ENCODE peak calls at places on chromosomes 5 and 9, in four cellular contexts. One of them, this sample, is unnamed. For H3K4me1 and H3K9me3, the result is how much of the 10 kb centered on the place peaks cover.

GRCh38 chr9:108543251-108543768 is 312.5 kb downstream of the ACTL7B start:
- DNase-seq in uterus: no peak
- DNase-seq in heart left ventricle: no peak
- DNase-seq in CD8-positive, alpha-beta memory T cell: no peak
- DNase-seq in this sample: no peak

GRCh38 chr5:72988769-72989168 is 32.9 kb downstream of the FCHO2 start:
- DNase-seq in uterus: no peak
- DNase-seq in heart left ventricle: no peak
- DNase-seq in CD8-positive, alpha-beta memory T cell: no peak
- DNase-seq in this sample: no peak

GRCh38 chr9:27675354-27675753 is 102.1 kb upstream of the C9orf72 start:
- DNase-seq in uterus: no peak
- DNase-seq in heart left ventricle: no peak
- DNase-seq in CD8-positive, alpha-beta memory T cell: no peak
- DNase-seq in this sample: no peak

GRCh38 chr5:36666986-36667385 is 60.6 kb downstream of the SLC1A3 start:
- DNase-seq in uterus: no peak
- DNase-seq in heart left ventricle: no peak
- DNase-seq in CD8-positive, alpha-beta memory T cell: no peak
- DNase-seq in this sample: no peak

GRCh38 chr5:151079838-151080619 is 805 bp downstream of the TNIP1 start:
- DNase-seq in uterus: no peak
- DNase-seq in heart left ventricle: no peak
- DNase-seq in CD8-positive, alpha-beta memory T cell: no peak
- DNase-seq in this sample: no peak

GRCh38 chr5:135251099-135251498 is 147.9 kb downstream of the MACROH2A1 start:
- DNase-seq in uterus: no peak
- DNase-seq in heart left ventricle: no peak
- DNase-seq in CD8-positive, alpha-beta memory T cell: no peak
- DNase-seq in this sample: no peak

GRCh38 chr5:154482528-154483449 is 4.8 kb upstream of the HAND1 start:
- DNase-seq in uterus: no peak
- DNase-seq in heart left ventricle: no peak
- DNase-seq in CD8-positive, alpha-beta memory T cell: no peak
- DNase-seq in this sample: no peak

GRCh38 chr9:135906291-135907005 is 898 bp downstream of the CAMSAP1 start:
- DNase-seq in uterus: peak
- DNase-seq in heart left ventricle: no peak
- DNase-seq in CD8-positive, alpha-beta memory T cell: peak
- DNase-seq in this sample: peak

GRCh38 chr5:54062958-54063357 is 247.4 kb downstream of the ARL15 start:
- DNase-seq in uterus: no peak
- DNase-seq in heart left ventricle: no peak
- DNase-seq in CD8-positive, alpha-beta memory T cell: no peak
- DNase-seq in this sample: no peak

GRCh38 chr9:110156902-110157301 is 51.1 kb downstream of the C9orf152 start:
- DNase-seq in uterus: no peak
- DNase-seq in heart left ventricle: no peak
- DNase-seq in CD8-positive, alpha-beta memory T cell: peak
- DNase-seq in this sample: no peak

GRCh38 chr9:110160685-110161084 is 47.3 kb downstream of the C9orf152 start:
- DNase-seq in uterus: no peak
- DNase-seq in heart left ventricle: no peak
- DNase-seq in CD8-positive, alpha-beta memory T cell: no peak
- DNase-seq in this sample: no peak

GRCh38 chr9:110157812-110158629 is 49.9 kb downstream of the C9orf152 start:
- DNase-seq in uterus: no peak
- DNase-seq in heart left ventricle: no peak
- DNase-seq in CD8-positive, alpha-beta memory T cell: no peak
- DNase-seq in this sample: no peak

GRCh38 chr9:110161940-110162339 is 46.0 kb downstream of the C9orf152 start:
- DNase-seq in uterus: no peak
- DNase-seq in heart left ventricle: no peak
- DNase-seq in CD8-positive, alpha-beta memory T cell: no peak
- DNase-seq in this sample: no peak

GRCh38 chr9:110160163-110160562 is 47.8 kb downstream of the C9orf152 start:
- DNase-seq in uterus: no peak
- DNase-seq in heart left ventricle: no peak
- DNase-seq in CD8-positive, alpha-beta memory T cell: no peak
- DNase-seq in this sample: no peak
- H3K4me1 ChIP-seq in uterus: under half
- H3K4me1 ChIP-seq in heart left ventricle: under half
- H3K4me1 ChIP-seq in CD8-positive, alpha-beta memory T cell: under half
- H3K4me1 ChIP-seq in this sample: under half

DNA sequence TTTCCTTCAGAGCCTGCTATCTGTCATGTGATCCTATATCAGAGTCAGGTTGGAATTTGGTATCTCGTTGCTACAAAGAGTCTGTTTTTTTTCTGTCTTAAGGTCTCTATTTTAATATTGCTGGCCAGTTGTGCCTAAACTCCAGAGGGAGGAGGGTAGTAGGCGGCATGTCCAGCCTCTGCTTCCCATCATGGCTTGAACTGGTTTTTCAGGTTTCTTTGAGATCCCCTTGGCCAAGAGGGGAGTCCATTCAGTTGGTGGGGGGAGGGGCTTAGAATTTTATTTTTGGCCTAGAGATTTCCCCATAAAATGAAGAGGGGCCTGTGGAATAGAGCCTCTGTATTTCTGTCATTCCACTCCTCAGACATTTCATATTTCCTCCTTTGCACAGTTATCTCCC is 15.4 kb upstream of the ZNF354C start:
- DNase-seq in uterus: no peak
- DNase-seq in heart left ventricle: no peak
- DNase-seq in CD8-positive, alpha-beta memory T cell: no peak
- DNase-seq in this sample: no peak
- H3K9me3 ChIP-seq in uterus: under half
- H3K9me3 ChIP-seq in heart left ventricle: under half
- H3K9me3 ChIP-seq in CD8-positive, alpha-beta memory T cell: under half
- H3K9me3 ChIP-seq in this sample: under half

DNA sequence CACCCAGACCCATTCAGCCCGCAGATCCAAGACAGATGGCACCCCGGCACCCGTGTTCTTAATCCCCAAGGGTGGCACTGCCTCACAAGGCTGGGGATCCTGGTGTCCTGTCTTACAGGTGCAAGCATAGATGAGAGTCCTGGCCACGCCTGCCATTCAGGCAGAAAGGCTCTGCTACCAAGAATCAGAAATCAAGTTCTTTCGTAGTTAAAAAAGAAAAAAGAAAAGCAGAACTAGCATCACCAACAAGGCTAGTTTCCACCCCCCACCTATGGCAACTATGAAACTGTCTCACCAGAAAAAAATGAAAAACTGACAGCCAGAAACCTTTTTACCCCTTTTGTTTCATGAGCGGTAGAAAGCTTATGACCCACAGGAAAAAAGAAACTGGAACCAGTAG is 170.4 kb downstream of the SYK start:
- DNase-seq in uterus: no peak
- DNase-seq in heart left ventricle: no peak
- DNase-seq in CD8-positive, alpha-beta memory T cell: no peak
- DNase-seq in this sample: no peak
- H3K4me1 ChIP-seq in uterus: under half
- H3K4me1 ChIP-seq in heart left ventricle: under half
- H3K4me1 ChIP-seq in CD8-positive, alpha-beta memory T cell: under half
- H3K4me1 ChIP-seq in this sample: under half

DNA sequence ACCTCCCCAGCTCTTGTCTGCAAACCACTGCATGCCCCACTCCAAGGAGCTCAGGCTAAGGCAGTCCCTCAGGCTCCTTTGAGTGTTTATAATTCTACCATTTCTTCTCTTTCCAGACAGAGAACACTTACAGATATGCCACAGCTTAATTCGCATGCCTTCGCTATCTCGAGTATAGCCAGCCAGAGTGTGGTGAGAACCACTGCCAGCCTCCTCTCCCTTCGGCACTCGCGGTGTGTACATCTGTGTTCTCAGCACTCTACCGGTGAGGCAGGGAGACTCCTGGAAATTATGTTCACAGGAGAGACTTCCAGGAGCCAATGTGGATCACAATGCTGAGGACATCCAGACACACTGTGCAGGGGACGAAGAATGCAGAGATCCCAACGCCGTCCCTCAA is 143.7 kb upstream of the IRX1 start:
- DNase-seq in uterus: no peak
- DNase-seq in heart left ventricle: no peak
- DNase-seq in CD8-positive, alpha-beta memory T cell: no peak
- DNase-seq in this sample: no peak
- H3K9me3 ChIP-seq in uterus: under half
- H3K9me3 ChIP-seq in heart left ventricle: under half
- H3K9me3 ChIP-seq in CD8-positive, alpha-beta memory T cell: under half
- H3K9me3 ChIP-seq in this sample: under half

GRCh38 chr5:61570767-61571166 is 238.7 kb downstream of the ZSWIM6 start:
- DNase-seq in uterus: no peak
- DNase-seq in heart left ventricle: no peak
- DNase-seq in CD8-positive, alpha-beta memory T cell: no peak
- DNase-seq in this sample: no peak
- H3K4me1 ChIP-seq in uterus: under half
- H3K4me1 ChIP-seq in heart left ventricle: under half
- H3K4me1 ChIP-seq in CD8-positive, alpha-beta memory T cell: under half
- H3K4me1 ChIP-seq in this sample: under half

GRCh38 chr9:15501803-15502202 is 9.0 kb downstream of the PSIP1 start:
- DNase-seq in uterus: no peak
- DNase-seq in heart left ventricle: no peak
- DNase-seq in CD8-positive, alpha-beta memory T cell: no peak
- DNase-seq in this sample: no peak
- H3K9me3 ChIP-seq in uterus: under half
- H3K9me3 ChIP-seq in heart left ventricle: under half
- H3K9me3 ChIP-seq in CD8-positive, alpha-beta memory T cell: under half
- H3K9me3 ChIP-seq in this sample: under half

GRCh38 chr5:63094730-63095129 is 516.1 kb downstream of the LRRC70 start:
- DNase-seq in uterus: no peak
- DNase-seq in heart left ventricle: no peak
- DNase-seq in CD8-positive, alpha-beta memory T cell: no peak
- DNase-seq in this sample: no peak
- H3K4me1 ChIP-seq in uterus: under half
- H3K4me1 ChIP-seq in heart left ventricle: under half
- H3K4me1 ChIP-seq in CD8-positive, alpha-beta memory T cell: under half
- H3K4me1 ChIP-seq in this sample: under half

GRCh38 chr5:179054876-179055275 is 5.3 kb upstream of the ZNF354C start:
- DNase-seq in uterus: no peak
- DNase-seq in heart left ventricle: no peak
- DNase-seq in CD8-positive, alpha-beta memory T cell: no peak
- DNase-seq in this sample: no peak
- H3K9me3 ChIP-seq in uterus: under half
- H3K9me3 ChIP-seq in heart left ventricle: under half
- H3K9me3 ChIP-seq in CD8-positive, alpha-beta memory T cell: under half
- H3K9me3 ChIP-seq in this sample: under half

DNA sequence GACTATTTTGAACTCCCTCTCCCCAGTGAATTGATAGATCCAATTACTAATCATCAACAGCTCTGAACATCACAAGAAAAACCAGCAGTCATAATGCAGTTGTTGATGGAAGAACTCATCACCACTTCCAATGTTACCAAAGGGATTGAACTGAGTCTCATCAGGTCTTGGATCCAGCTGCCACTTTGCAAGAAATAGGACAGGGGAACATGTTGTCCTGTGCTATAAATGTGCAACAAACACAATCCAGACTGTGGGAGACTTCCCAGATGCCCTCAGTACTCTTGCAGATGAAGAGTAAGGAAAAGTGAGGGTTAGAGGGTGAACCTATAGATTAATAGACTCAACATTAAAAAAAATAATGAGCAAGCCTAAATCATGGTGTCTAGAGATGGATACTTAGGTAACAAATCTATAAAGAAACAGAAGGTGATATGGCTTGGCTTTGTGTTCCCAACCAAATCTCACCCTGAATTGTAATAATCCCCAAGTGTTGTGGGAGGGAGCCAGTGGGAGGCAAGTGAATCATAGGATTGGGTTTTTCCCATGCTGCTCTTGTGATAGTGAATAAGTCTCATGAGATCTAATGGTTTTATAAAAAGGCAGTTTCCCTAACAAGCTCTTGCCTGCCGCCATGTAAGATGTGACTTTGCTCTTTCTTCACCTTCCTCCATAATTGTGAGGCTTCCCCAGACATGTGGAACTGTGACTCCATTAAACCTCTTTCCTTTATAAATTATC is 63.4 kb upstream of the PAPPA start:
- DNase-seq in uterus: no peak
- DNase-seq in heart left ventricle: no peak
- DNase-seq in CD8-positive, alpha-beta memory T cell: no peak
- DNase-seq in this sample: no peak
- H3K4me1 ChIP-seq in uterus: under half
- H3K4me1 ChIP-seq in heart left ventricle: under half
- H3K4me1 ChIP-seq in CD8-positive, alpha-beta memory T cell: under half
- H3K4me1 ChIP-seq in this sample: under half

DNA sequence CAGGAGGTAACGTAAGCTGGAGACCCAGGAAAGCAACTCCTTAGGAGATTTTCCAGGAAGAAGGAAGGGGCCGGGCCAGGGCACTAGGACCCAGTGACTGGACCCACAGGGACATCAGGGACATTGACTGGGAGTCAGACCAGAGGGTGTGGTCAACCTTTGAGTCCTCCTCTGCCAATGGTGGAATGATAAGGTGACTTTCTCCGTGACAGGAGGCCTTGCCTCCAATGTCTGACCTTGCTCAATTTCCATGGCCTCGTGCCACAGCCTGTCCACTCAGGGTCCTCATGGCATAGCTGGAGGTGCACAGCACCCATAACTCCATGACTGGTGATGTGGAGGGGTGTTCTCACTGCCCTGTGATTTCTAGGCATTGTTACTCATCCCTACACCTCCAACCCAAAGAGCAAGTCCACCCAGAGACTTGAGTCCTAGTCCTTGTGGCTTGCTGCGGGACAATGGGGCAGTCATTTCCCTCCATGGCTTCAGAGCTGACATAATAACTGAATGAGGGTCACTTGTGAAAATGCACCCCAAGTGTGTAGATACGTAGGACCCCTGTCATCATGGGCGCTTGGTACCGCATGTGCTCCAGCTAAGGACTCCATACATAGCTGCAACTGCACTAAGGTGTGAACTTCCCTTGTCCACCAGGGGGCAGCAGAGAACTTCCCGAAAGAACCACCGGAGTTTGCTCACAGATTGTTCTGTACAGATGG is 4.1 kb upstream of the AMBP start:
- DNase-seq in uterus: peak
- DNase-seq in heart left ventricle: peak
- DNase-seq in CD8-positive, alpha-beta memory T cell: peak
- DNase-seq in this sample: peak
- H3K9me3 ChIP-seq in uterus: under half
- H3K9me3 ChIP-seq in heart left ventricle: under half
- H3K9me3 ChIP-seq in CD8-positive, alpha-beta memory T cell: under half
- H3K9me3 ChIP-seq in this sample: under half

This sample was measured in aorta.